ENCODE peak calls at places on chromosomes 4 and X, in seven cellular contexts. N is heart left ventricle, I is uterus, P is H54, Y is right lobe of liver, R is HCT116, A is GM12891. K is an unnamed sample.

GRCh38 chr4:117284736-117285135 is 199.4 kb upstream of the TRAM1L1 start:
- DNase-seq in Y (no peak), P (no peak), R (no peak), I (no peak), A (no peak), N (no peak), K (no peak)

GRCh38 chrX:107574054-107574683 is 54.1 kb upstream of the PRPS1 start:
- DNase-seq in P (no peak), A (no peak), N (no peak), Y (no peak), R (no peak), I (no peak), K (no peak)

GRCh38 chr4:1592179-1593037 is 91.7 kb downstream of the FAM53A start:
- DNase-seq in A (no peak), I (no peak), P (no peak), Y (peak; percentile 10), N (no peak), R (no peak), K (no peak)

GRCh38 chrX:10622197-10622596 is 1.8 kb upstream of the MID1 start:
- DNase-seq in Y (no peak), I (no peak), A (no peak), P (no peak), R (no peak), N (no peak), K (no peak)

GRCh38 chr4:89347363-89347762 is 39.8 kb upstream of the GPRIN3 start:
- DNase-seq in P (no peak), R (no peak), I (no peak), Y (no peak), A (no peak), N (no peak), K (no peak)

GRCh38 chrX:9659571-9660195 is 106.0 kb downstream of the GPR143 start:
- DNase-seq in A (no peak), Y (no peak), P (no peak), I (no peak), R (no peak), N (no peak), K (no peak)

GRCh38 chr4:24928708-24929107 is 15.9 kb upstream of the CCDC149 start:
- DNase-seq in Y (no peak), R (no peak), N (no peak), A (no peak), P (no peak), I (no peak), K (no peak)

GRCh38 chr4:151045907-151046306 is 30.8 kb upstream of the LRBA start:
- DNase-seq in I (no peak), N (no peak), Y (no peak), P (no peak), A (no peak), R (peak; percentile 21), K (peak; percentile 8)

GRCh38 chr4:100188829-100189228 is 1.4 kb downstream of the DDIT4L start:
- DNase-seq in Y (no peak), R (no peak), P (no peak), A (no peak), I (no peak), N (no peak), K (no peak)
- TF ChIP-seq POLR2A in Y (no peak), R (no peak), P (no peak), A (no peak), I (no peak), N (no peak), K (no peak)

GRCh38 chr4:9602389-9602914 is 158.2 kb downstream of the DEFB131A start:
- DNase-seq in R (no peak), Y (no peak), P (no peak), I (no peak), A (no peak), N (no peak), K (no peak)

DNA sequence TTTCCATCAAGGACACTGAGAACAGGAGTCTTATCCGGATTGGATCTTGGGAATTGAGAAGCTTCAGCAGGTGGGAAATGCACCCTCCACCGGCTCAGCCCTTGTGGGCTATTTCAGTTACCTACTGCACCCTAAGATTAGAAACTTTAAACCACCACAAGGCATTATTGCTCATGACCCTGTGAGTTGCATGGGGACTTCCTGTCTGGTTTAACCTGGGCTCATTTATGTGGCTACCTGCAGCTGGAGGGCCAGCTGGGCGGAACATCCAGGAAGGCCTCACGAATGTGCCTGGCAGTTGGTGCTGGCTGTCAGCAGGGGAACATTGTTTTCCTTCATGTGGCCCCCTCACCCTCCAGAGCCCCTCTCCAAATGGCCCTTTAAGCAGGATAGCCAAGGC is 164.1 kb downstream of the DEFB131A start:
- DNase-seq in I (no peak), N (no peak), R (no peak), A (no peak), P (no peak), Y (no peak), K (no peak)
- TF ChIP-seq POLR2A in I (no peak), N (no peak), R (no peak), A (no peak), P (no peak), Y (no peak), K (no peak)

GRCh38 chrX:148588649-148589310 is 88.4 kb downstream of the AFF2 start:
- DNase-seq in I (no peak), P (no peak), Y (no peak), N (no peak), R (no peak), A (no peak), K (no peak)
- TF ChIP-seq POLR2A in I (no peak), P (no peak), Y (no peak), N (no peak), R (no peak), A (no peak), K (no peak)

GRCh38 chr4:26859762-26860156 is 882 bp upstream of the STIM2 start:
- DNase-seq in Y (no peak), I (no peak), R (no peak), P (no peak), N (no peak), A (no peak), K (no peak)

GRCh38 chr4:26862381-26862915 is 1.8 kb downstream of the STIM2 start:
- DNase-seq in P (no peak), R (no peak), I (no peak), A (no peak), Y (no peak), N (no peak), K (no peak)

GRCh38 chr4:26860157-26860921 is at the start of gene STIM2:
- DNase-seq in I (peak; percentile 98), R (peak; percentile 93), N (peak; percentile 97), Y (peak; percentile 98), A (peak; percentile 60), P (peak; percentile 66), K (peak; percentile 96)

GRCh38 chr4:26860922-26861433 is 337 bp downstream of the STIM2 start:
- DNase-seq in I (peak; percentile 53), R (no peak), P (peak; percentile 5), N (no peak), A (peak; percentile 20), Y (peak; percentile 61), K (peak; percentile 59)

DNA sequence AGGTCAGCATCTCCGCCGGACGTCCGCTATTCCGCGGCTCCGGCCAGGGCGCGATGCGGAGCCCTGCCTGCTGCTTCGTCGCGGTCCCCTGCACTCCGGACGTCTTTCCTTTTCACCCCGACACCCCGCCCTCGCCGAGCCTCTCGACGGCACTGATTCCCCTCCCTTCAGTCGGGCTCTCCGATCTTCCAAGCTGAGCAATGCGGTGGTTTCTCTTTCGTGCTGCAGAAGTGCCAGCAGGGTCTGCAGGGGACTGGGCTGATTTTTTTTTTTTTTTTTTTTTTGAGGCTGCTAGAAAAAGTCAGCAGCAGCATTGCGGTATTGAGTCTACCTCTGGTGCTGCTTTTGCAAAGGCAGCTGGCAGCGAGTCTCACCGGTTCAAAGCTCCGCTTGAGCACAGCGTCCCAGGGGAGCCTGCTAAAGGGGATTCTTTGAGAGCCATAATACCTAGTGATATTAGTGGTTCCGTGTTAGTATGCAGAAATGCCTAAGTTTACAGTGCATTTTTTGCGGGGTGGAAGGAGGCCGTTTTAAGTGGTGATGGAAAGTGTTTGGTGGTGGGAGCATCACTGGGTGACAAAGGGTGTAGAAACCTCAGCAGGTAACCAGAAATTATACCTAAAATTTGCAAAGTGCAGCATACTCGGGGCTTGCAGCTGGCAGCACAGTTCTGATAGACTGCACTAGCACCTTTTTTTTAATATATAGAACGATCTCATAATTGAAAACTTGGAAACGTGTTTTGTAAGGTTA is 969 bp downstream of the STIM2 start:
- DNase-seq in P (peak; percentile 16), N (peak; percentile 79), R (no peak), I (peak; percentile 58), Y (peak; percentile 82), A (no peak), K (peak; percentile 68)
- TF ChIP-seq POLR2A in P (peak; percentile 47), N (no peak), R (no peak), I (no peak), Y (no peak), A (no peak), K (peak; percentile 32)

GRCh38 chr4:173530326-173531062 is 465 bp upstream of the HAND2 start:
- DNase-seq in A (no peak), P (no peak), I (peak; percentile 40), Y (no peak), N (no peak), R (no peak), K (no peak)

GRCh38 chr4:173531085-173531965 is 1.3 kb upstream of the HAND2 start:
- DNase-seq in R (no peak), N (peak; percentile 63), Y (no peak), P (no peak), A (no peak), I (peak; percentile 58), K (no peak)

GRCh38 chr4:173528378-173529321 is 1.4 kb downstream of the HAND2 start:
- DNase-seq in Y (no peak), I (peak; percentile 56), N (no peak), P (no peak), A (no peak), R (no peak), K (no peak)

GRCh38 chr4:173527103-173527876 is 2.7 kb downstream of the HAND2 start:
- DNase-seq in N (no peak), A (no peak), Y (no peak), P (no peak), I (no peak), R (no peak), K (no peak)

DNA sequence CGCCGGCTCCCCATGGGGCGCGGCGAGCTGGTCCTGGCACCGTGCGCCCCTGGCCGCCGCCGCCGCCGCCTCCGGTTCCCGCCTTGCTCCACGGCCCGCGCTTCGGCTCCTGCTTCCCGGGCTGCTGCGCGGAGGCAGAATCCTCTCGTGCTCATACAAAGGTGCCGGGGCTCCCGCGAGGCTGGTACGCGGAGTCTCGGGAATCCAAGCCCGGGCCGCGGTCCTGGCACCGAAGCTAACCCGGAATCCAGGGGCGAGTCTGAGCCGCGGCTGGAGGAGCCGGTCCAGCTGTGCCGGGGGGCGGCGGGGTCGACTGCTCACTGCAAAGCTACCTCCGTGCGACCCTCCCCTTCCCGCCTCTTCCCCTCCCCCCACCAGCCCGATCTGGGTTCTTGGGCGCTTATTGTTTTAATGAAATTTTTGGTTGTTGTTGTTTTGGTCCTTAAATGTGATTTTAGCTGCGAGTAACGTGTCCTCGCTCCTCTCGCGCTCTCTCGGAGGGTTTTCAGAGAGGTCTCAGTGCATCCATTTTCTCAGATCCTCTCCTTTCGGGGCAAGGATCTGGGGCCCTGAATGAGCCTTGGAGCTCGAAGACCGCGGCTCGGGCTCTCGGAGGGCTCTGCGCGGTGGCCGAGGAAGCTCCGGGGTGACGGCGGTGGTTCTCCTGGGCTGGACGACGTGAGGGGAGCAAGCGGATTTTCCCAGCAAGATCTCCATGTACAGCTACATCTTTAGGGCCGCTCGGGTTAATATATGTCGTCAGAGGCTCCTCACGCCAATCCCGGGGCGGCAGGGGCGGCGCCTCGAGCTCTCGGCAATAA is at the start of gene HAND2:
- DNase-seq in Y (no peak), P (peak; percentile 42), N (peak; percentile 87), A (no peak), R (no peak), I (peak; percentile 93), K (peak; percentile 60)
- TF ChIP-seq POLR2A in Y (peak; percentile 46), P (peak; percentile 38), N (peak; percentile 97), A (no peak), R (no peak), I (peak; percentile 95), K (peak; percentile 67)

K was measured in body of pancreas.